ENCODE peak calls at places on chromosomes 6 and 20, in seven cellular contexts. I is MM.1S, M is A549, U is hepatocyte, N is OCI-LY7, J is IMR-90, V is psoas muscle. H is an unnamed sample.

GRCh38 chr6:98644063-98644462 is 190.3 kb upstream of the POU3F2 start:
- DNase-seq in V (no peak), M (no peak), I (no peak), U (no peak), N (no peak), J (no peak), H (no peak)

GRCh38 chr20:36384022-36384619 is 78.0 kb downstream of the DLGAP4 start:
- DNase-seq in J (peak; percentile 24), N (peak; percentile 49), I (peak; percentile 45), M (peak; percentile 42), U (peak; percentile 68), V (no peak), H (peak; percentile 22)

GRCh38 chr6:157258878-157259277 is 64.4 kb downstream of the TMEM242 start:
- DNase-seq in N (no peak), U (no peak), M (no peak), J (no peak), V (no peak), I (no peak), H (peak; percentile 43)

GRCh38 chr20:57387945-57388351 is 3.2 kb upstream of the RBM38 start:
- DNase-seq in U (no peak), M (no peak), I (peak; percentile 2), V (no peak), N (no peak), J (no peak), H (no peak)

GRCh38 chr6:9537381-9537780 is 877.5 kb downstream of the TFAP2A start:
- DNase-seq in U (no peak), V (no peak), J (peak; percentile 25), N (no peak), I (no peak), M (no peak), H (no peak)

GRCh38 chr6:72675396-72675795 is 53.5 kb downstream of the KCNQ5 start:
- DNase-seq in U (no peak), N (no peak), V (no peak), I (no peak), J (no peak), M (no peak), H (no peak)

GRCh38 chr6:13194852-13195251 is 133.5 kb downstream of the TBC1D7 start:
- DNase-seq in J (peak; percentile 65), N (peak; percentile 79), I (peak; percentile 89), M (peak; percentile 63), V (no peak), U (peak; percentile 71), H (peak; percentile 29)

GRCh38 chr6:168676552-168677317 is 235.8 kb downstream of the SMOC2 start:
- DNase-seq in M (no peak), I (no peak), N (no peak), U (no peak), J (no peak), V (no peak), H (no peak)

GRCh38 chr20:33444797-33445560 is 1.4 kb upstream of the SNTA1 start:
- DNase-seq in N (peak; percentile 82), J (no peak), I (peak; percentile 52), U (peak; percentile 55), M (peak; percentile 36), V (peak; percentile 31), H (peak; percentile 43)

GRCh38 chr6:102936959-102937358 is 1543.5 kb downstream of the GRIK2 start:
- DNase-seq in V (no peak), M (no peak), J (no peak), N (no peak), I (no peak), U (no peak), H (no peak)

GRCh38 chr6:40996591-40997247 is 42.3 kb downstream of the UNC5CL start:
- DNase-seq in U (peak; percentile 62), I (no peak), M (peak; percentile 50), N (no peak), V (no peak), J (peak; percentile 17), H (peak; percentile 21)

GRCh38 chr6:3293271-3294155 is 34.8 kb downstream of the PSMG4 start:
- DNase-seq in I (no peak), N (no peak), U (no peak), M (no peak), V (no peak), J (no peak), H (no peak)

GRCh38 chr6:109706513-109706912 is 15.4 kb downstream of the FIG4 start:
- DNase-seq in V (no peak), N (no peak), U (no peak), J (no peak), I (no peak), M (no peak), H (no peak)

GRCh38 chr6:22466665-22467064 is 102.7 kb upstream of the HDGFL1 start:
- DNase-seq in N (no peak), I (no peak), J (no peak), M (no peak), V (no peak), U (no peak), H (no peak)

GRCh38 chr6:68638225-68638900 is 3.3 kb downstream of the ADGRB3 start:
- DNase-seq in V (peak; percentile 23), M (peak; percentile 34), J (peak; percentile 47), U (peak; percentile 55), I (peak; percentile 43), N (peak; percentile 35), H (no peak)

GRCh38 chr6:89681983-89682564 is 43.5 kb upstream of the LYRM2 start:
- DNase-seq in I (no peak), J (no peak), U (no peak), V (no peak), M (no peak), N (no peak), H (no peak)

GRCh38 chr6:70686548-70687133 is 19.0 kb downstream of the SMAP1 start:
- DNase-seq in N (peak; percentile 63), U (peak; percentile 51), M (peak; percentile 27), J (peak; percentile 56), I (peak; percentile 47), V (no peak), H (peak; percentile 42)

GRCh38 chr20:8244637-8245036 is 112.6 kb downstream of the PLCB1 start:
- DNase-seq in V (no peak), U (peak; percentile 40), J (peak; percentile 67), N (no peak), M (no peak), I (no peak), H (no peak)

GRCh38 chr6:158907931-158908330 is 88.8 kb upstream of the EZR start:
- DNase-seq in M (no peak), N (no peak), I (no peak), V (no peak), J (no peak), U (no peak), H (peak; percentile 12)

GRCh38 chr6:107228754-107229153 is 113.4 kb upstream of the BEND3 start:
- DNase-seq in J (no peak), U (no peak), V (no peak), I (no peak), M (no peak), N (no peak), H (no peak)

GRCh38 chr20:48877299-48877698 is 44.2 kb upstream of the ARFGEF2 start:
- DNase-seq in U (no peak), M (no peak), I (no peak), J (no peak), N (peak; percentile 76), V (no peak), H (no peak)

DNA sequence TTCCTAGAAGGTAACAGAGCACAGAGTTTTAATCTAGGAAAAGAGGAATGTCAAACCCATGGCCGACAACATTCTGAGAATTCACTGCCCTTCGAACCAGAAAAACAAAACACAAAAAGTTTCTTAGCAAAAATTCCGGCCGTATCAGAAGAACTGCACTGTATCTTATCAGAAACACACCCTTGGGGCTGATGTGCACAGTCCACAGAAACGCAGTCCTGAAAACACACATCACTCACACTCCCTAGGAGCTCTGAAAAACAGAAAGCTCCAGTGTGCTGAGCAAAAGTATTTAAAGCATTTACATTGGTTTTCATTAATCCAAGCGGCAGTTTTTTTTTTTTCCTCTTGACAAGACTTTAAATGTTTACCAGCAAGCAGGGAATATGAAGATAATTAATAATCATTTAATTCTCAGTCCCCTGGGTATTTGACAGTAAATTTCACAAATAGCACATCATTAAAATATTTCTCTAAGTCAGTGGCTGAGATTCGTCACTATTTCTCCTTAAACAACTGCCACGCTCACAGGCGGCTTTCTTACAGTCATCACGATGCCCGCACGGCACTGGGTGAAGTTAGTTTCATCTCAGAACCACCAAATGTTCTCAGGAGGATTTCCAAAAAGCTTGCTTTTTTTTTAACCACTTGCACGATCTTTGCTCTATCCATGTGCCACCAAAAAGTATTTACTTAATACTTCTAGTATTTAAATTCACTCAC is 13.3 kb downstream of the NFATC2 start:
- DNase-seq in N (no peak), V (no peak), J (peak; percentile 74), M (no peak), I (no peak), U (peak; percentile 59), H (peak; percentile 71)
- H3K4me3 ChIP-seq in N (peak overlapping the region; percentile 34), V (no peak overlapping the region), J (peak overlapping the region; percentile 1), M (no peak overlapping the region), I (no peak overlapping the region), U (no peak overlapping the region), H (no peak overlapping the region)

GRCh38 chr6:31737315-31738047 is 1.2 kb upstream of the CLIC1 start:
- DNase-seq in N (no peak), V (no peak), U (peak; percentile 86), I (no peak), M (peak; percentile 43), J (no peak), H (peak; percentile 60)

GRCh38 chr6:31736026-31736767 is at the start of gene CLIC1:
- DNase-seq in N (peak; percentile 81), M (peak; percentile 78), J (peak; percentile 75), I (peak; percentile 67), U (peak; percentile 94), V (peak; percentile 87), H (peak; percentile 94)

GRCh38 chr6:31736768-31737314 is 511 bp upstream of the CLIC1 start:
- DNase-seq in I (no peak), U (peak; percentile 22), N (no peak), V (no peak), J (no peak), M (no peak), H (no peak)

GRCh38 chr6:31739639-31740396 is at the start of gene MSH5:
- DNase-seq in M (peak; percentile 99), U (peak; percentile 99), V (peak; percentile 97), I (peak; percentile 99), J (peak; percentile 99), N (peak; percentile 100), H (peak; percentile 100)

GRCh38 chr6:31738048-31738979 is 1.5 kb upstream of the MSH5 start:
- DNase-seq in U (peak; percentile 84), V (no peak), I (peak; percentile 81), J (peak; percentile 89), N (peak; percentile 82), M (peak; percentile 81), H (peak; percentile 95)
- H3K27ac ChIP-seq in U (peak overlapping the region; percentile 99), V (peak overlapping the region; percentile 74), I (peak overlapping the region; percentile 98), J (peak overlapping the region; percentile 62), N (peak overlapping the region; percentile 93), M (peak overlapping the region; percentile 94), H (peak overlapping the region; percentile 94)

DNA sequence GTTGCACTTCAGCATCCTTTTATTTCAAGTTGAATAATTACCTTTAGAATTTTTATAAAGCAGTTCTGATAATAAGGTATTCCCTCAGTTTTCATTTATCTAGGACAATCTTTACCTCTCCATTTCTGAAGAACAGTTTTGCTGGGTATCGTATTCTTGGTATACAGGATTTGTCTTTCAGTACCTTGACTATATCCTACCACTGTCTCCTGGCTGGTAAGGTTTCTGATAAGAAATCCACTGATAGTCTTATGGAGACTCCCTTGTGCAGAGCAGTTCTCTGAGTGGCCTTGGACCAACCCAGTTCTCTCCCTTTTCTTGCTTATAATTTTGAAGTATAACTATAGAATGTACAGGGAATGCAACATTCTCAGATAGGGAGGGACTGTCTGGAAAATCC is 51.3 kb upstream of the SAMD3 start:
- DNase-seq in I (no peak), V (no peak), U (no peak), N (no peak), J (no peak), M (no peak), H (no peak)
- H3K9me3 ChIP-seq in I (no peaks in the 10 kb centered on the region), V (peaks cover 18% of the 10 kb centered on the region), U (no peaks in the 10 kb centered on the region), N (peaks cover 16% of the 10 kb centered on the region), J (peaks cover 14% of the 10 kb centered on the region), M (no peaks in the 10 kb centered on the region), H (no peaks in the 10 kb centered on the region)

GRCh38 chr6:34891296-34891695 is 2.2 kb downstream of the ANKS1A start:
- DNase-seq in V (no peak), J (no peak), I (no peak), M (no peak), U (no peak), N (no peak), H (no peak)
- H3K4me3 ChIP-seq in V (peak overlapping the region; percentile 79), J (no peak overlapping the region), I (no peak overlapping the region), M (no peak overlapping the region), U (no peak overlapping the region), N (no peak overlapping the region), H (no peak overlapping the region)